ENCODE peak calls at places on chromosomes 1 and 21, in four cellular contexts. U is OCI-LY7; X is effector memory CD4-positive, alpha-beta T cell; R is osteoblast. A is an unnamed sample.

GRCh38 chr1:153616144-153616884 is at the start of gene S100A14:
- DNase-seq in U (no peak), R (no peak), X (no peak), A (no peak)

GRCh38 chr1:56188855-56189254 is 390.5 kb downstream of the PLPP3 start:
- DNase-seq in U (no peak), R (no peak), X (no peak), A (no peak)

GRCh38 chr1:240790851-240791250 is 178.9 kb upstream of the GREM2 start:
- DNase-seq in R (no peak), U (no peak), X (no peak), A (no peak)

GRCh38 chr1:100400332-100400933 is 48.1 kb downstream of the CDC14A start:
- DNase-seq in R (no peak), U (peak), X (peak), A (no peak)

GRCh38 chr1:91777630-91778300 is 108.2 kb downstream of the TGFBR3 start:
- DNase-seq in U (no peak), X (no peak), R (no peak), A (no peak)

GRCh38 chr1:209689484-209689883 is 14.3 kb downstream of the G0S2 start:
- DNase-seq in U (no peak), X (no peak), R (no peak), A (no peak)

GRCh38 chr1:159341736-159342135 is 39.6 kb downstream of the FCER1A start:
- DNase-seq in U (no peak), R (no peak), X (no peak), A (no peak)

GRCh38 chr1:21337459-21337930 is 47.2 kb upstream of the ECE1 start:
- DNase-seq in R (no peak), U (no peak), X (no peak), A (no peak)

GRCh38 chr1:199272690-199273089 is 633.9 kb downstream of the PTPRC start:
- DNase-seq in R (peak), U (no peak), X (no peak), A (no peak)

GRCh38 chr1:228015276-228016180 is 8.7 kb downstream of the WNT3A start:
- DNase-seq in U (no peak), R (peak), X (no peak), A (no peak)

GRCh38 chr1:8822383-8823294 is 5.2 kb upstream of the RERE start:
- DNase-seq in X (no peak), U (no peak), R (peak), A (no peak)

GRCh38 chr1:44721521-44722361 is 9.2 kb downstream of the RNU5D-1 start:
- DNase-seq in U (peak), X (peak), R (peak), A (no peak)

GRCh38 chr1:43492816-43493215 is 37.9 kb upstream of the PTPRF start:
- DNase-seq in X (no peak), R (no peak), U (no peak), A (no peak)

GRCh38 chr21:35400233-35400939 is 351.3 kb upstream of the RUNX1 start:
- DNase-seq in R (peak), X (peak), U (peak), A (no peak)

GRCh38 chr21:17782051-17782450 is 37.1 kb downstream of the C21orf91 start:
- DNase-seq in R (no peak), X (no peak), U (peak), A (no peak)

GRCh38 chr1:51919684-51920083 is 41.2 kb upstream of the NRDC start:
- DNase-seq in U (no peak), X (no peak), R (no peak), A (no peak)

GRCh38 chr1:48572632-48573258 is 100.7 kb upstream of the SPATA6 start:
- DNase-seq in X (no peak), U (peak), R (no peak), A (peak)

GRCh38 chr1:179026813-179027664 is 1.3 kb downstream of the FAM20B start:
- DNase-seq in X (no peak), U (no peak), R (peak), A (no peak)

GRCh38 chr1:218673170-218673569 is 328.0 kb downstream of the TGFB2 start:
- DNase-seq in X (no peak), R (no peak), U (no peak), A (no peak)

GRCh38 chr1:77951328-77951727 is 27.5 kb downstream of the FUBP1 start:
- DNase-seq in U (no peak), X (no peak), R (no peak), A (no peak)

GRCh38 chr1:68218485-68218884 is 13.8 kb downstream of the WLS start:
- DNase-seq in U (no peak), R (no peak), X (no peak), A (no peak)
- H3K27ac ChIP-seq in U (no peak), R (no peak), X (no peak), A (no peak)

GRCh38 chr1:108963052-108963686 is at the start of gene CLCC1:
- DNase-seq in X (peak), R (peak), U (peak), A (peak)

GRCh38 chr1:108961198-108961597 is 2.1 kb downstream of the CLCC1 start:
- DNase-seq in X (no peak), U (no peak), R (no peak), A (no peak)

GRCh38 chr1:108962681-108963051 is 618 bp downstream of the CLCC1 start:
- DNase-seq in R (peak), X (peak), U (peak), A (no peak)

GRCh38 chr1:108960719-108961118 is 2.6 kb downstream of the CLCC1 start:
- DNase-seq in X (no peak), U (no peak), R (no peak), A (no peak)

DNA sequence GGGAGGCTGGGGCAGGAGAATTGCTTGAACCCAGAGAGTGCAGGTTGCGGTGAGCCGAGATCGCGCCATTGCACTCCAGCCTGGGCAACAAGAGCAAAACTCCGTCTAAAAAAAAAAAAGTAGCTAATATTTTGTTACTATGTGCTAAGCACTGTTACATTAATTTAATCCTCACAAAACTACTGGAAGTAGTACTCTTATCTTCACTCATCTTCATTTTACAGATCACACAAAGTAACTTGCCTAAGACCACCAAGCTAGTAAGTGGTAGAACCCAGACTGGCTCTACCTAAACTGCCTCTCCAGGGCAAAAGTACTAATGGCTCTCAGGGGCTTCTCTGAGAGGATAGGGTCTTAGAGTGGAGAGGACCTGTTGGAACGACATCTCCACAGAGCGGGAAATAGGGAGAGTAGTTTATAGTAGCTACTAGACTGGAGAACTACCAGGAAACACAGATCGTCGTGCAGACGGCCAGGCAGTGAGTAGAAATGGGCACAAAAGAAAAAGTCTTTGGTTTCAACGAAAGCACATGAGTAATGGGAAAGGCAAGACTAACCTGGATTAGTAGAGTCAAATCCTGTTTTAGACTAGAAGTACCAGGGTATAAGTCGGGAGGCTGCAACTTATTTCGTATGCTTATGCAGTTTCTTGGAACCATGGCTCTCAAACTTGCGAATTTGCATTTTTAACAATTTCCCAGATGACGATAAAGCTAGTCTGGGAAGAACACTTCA is 1.4 kb downstream of the CLCC1 start:
- DNase-seq in R (peak), X (no peak), U (no peak), A (no peak)
- H3K27ac ChIP-seq in R (peak), X (no peak), U (no peak), A (no peak)

GRCh38 chr21:45439901-45440461 is 35.0 kb downstream of the COL18A1 start:
- DNase-seq in X (no peak), R (no peak), U (no peak), A (no peak)

GRCh38 chr21:45439171-45439872 is 34.4 kb downstream of the COL18A1 start:
- DNase-seq in X (peak), U (peak), R (peak), A (peak)

GRCh38 chr21:45442276-45442675 is 37.3 kb downstream of the COL18A1 start:
- DNase-seq in X (no peak), U (no peak), R (peak), A (no peak)

GRCh38 chr21:45441431-45442255 is 36.7 kb downstream of the COL18A1 start:
- DNase-seq in U (no peak), X (no peak), R (peak), A (no peak)

DNA sequence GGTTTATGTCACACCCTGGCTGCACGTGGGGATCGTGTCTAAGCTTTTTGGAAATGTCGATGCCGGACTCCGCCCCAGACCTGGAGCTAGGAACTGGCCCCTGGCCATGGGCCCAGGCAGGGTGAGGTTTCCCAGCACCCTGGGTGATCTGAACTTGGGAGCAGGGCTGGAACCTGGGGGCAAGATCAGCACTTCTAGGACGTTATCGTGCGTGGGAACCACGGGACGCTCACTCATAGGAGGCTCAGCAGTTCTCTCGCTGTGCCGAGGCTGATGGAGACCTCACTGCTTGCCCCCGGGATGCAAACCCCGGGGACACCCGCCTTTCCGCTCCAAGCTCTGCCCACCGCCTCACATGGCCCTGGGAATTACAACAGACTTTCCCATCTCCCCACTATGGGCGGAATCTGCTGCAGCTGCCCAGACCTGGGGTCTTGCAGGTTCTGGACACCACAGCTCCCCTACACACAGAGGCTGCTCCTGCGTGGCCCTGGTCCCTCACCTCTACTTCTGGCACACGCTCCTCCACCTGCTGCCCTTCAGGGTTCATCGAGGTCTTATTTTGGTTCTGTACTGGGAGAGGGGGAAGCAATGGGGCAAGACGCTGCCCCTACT is 35.9 kb downstream of the COL18A1 start:
- DNase-seq in X (no peak), U (no peak), R (peak), A (no peak)
- H3K27ac ChIP-seq in X (no peak), U (no peak), R (no peak), A (no peak)

GRCh38 chr1:201310251-201310985 is 27.1 kb downstream of the PKP1 start:
- DNase-seq in U (no peak), R (no peak), X (no peak), A (no peak)
- H3K27ac ChIP-seq in U (no peak), R (no peak), X (no peak), A (no peak)

DNA sequence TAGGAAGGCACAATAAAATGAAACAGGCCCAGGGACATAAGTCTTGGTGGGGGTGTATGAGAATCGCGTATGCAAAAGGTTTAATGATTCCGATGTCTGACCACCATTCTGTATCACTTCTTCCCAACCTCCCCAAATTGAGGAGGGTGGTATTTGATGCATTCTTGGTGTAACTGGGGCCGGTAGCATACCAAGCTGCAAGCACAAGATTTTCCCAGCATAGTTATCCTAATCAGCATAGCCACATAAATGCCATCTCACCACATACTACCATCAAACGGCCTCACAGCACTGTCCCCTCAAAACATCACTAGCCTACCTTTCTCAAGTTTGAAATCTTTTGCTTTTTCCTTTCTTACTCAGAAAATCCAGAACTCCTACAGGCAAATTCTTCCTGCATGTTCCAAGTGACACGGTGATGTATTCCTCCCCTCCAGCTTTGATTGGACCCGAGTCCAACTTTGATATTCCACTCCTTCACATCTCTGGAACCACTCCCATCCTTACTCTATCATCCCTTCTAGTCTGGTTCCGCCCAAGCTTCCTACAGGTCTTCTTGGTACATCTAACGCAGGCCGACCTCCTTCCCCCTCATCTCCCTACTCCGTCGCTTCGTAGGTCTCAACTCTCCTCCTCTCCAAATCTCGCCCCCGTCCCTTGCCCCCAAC is 704 bp downstream of the CLK2 start:
- DNase-seq in X (no peak), R (peak), U (no peak), A (no peak)
- H3K27ac ChIP-seq in X (peak), R (peak), U (peak), A (peak)

GRCh38 chr1:57747818-57748217 is 324.0 kb upstream of the DAB1 start:
- DNase-seq in R (no peak), U (no peak), X (no peak), A (no peak)

GRCh38 chr1:57748696-57749095 is 324.8 kb upstream of the DAB1 start:
- DNase-seq in X (no peak), R (no peak), U (no peak), A (no peak)

GRCh38 chr1:57752847-57753246 is 329.0 kb upstream of the DAB1 start:
- DNase-seq in U (no peak), R (no peak), X (no peak), A (no peak)
- H3K27ac ChIP-seq in U (no peak), R (no peak), X (no peak), A (no peak)

DNA sequence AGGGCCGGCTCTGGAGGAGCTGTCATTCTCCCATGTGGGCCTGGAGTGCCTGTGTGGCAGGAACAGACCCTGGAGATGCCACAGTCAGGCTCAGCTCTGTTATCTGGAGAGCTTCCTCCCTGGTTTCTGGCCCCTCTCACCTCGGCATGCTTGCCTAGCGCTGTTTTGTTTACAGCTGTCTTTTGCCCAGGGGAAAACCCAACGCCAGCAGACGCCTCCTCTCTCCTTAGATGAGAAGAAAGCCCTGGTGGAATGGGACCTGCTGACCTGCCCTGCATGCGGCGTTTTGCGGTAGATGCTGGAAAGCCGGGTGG is 104.9 kb downstream of the CRYAA start:
- DNase-seq in R (no peak), U (no peak), X (no peak), A (no peak)
- H3K27ac ChIP-seq in R (no peak), U (no peak), X (no peak), A (no peak)

GRCh38 chr1:175097361-175097760 is 29.7 kb downstream of the TNN start:
- DNase-seq in R (no peak), U (no peak), X (no peak), A (no peak)
- H3K27ac ChIP-seq in R (no peak), U (no peak), X (no peak), A (no peak)

A was measured in caudate nucleus.